ENCODE peak calls at places on chromosomes 7 and 10, in nine cellular contexts. T is AG04450, N is GDM1, S is A172, L is mesothelial cell of epicardium, H is substantia nigra, Y is memory B cell, X is lung microvascular endothelial cell, D is HFFc6. C is an unnamed sample.

GRCh38 chr10:118241229-118242137 is 100.6 kb downstream of the FAM204A start:
- DNase-seq in T (peak; percentile 57), N (peak; percentile 42), S (peak; percentile 68), L (peak; percentile 88), H (no peak), Y (peak; percentile 54), X (peak; percentile 86), D (peak; percentile 65), C (peak; percentile 82)

GRCh38 chr10:8183241-8183704 is 128.8 kb downstream of the GATA3 start:
- DNase-seq in T (no peak), N (no peak), S (peak; percentile 74), L (no peak), H (no peak), Y (no peak), X (no peak), D (no peak), C (no peak)

GRCh38 chr10:100485336-100485735 is 22.5 kb downstream of the WNT8B start:
- DNase-seq in T (no peak), N (no peak), S (no peak), L (no peak), H (no peak), Y (no peak), X (no peak), D (no peak), C (no peak)

GRCh38 chr7:134870156-134870555 is 90.7 kb downstream of the CALD1 start:
- DNase-seq in T (no peak), N (no peak), S (no peak), L (no peak), H (no peak), Y (no peak), X (no peak), D (no peak), C (no peak)

GRCh38 chr10:43781480-43782361 is 133.0 kb upstream of the ZNF32 start:
- DNase-seq in T (no peak), N (no peak), S (peak; percentile 75), L (no peak), H (no peak), Y (no peak), X (no peak), D (peak; percentile 3), C (no peak)

GRCh38 chr10:28541695-28542365 is 8.9 kb downstream of the WAC start:
- DNase-seq in T (no peak), N (no peak), S (no peak), L (no peak), H (no peak), Y (no peak), X (no peak), D (no peak), C (peak; percentile 33)

GRCh38 chr7:122727759-122728158 is 25.0 kb upstream of the RNF148 start:
- DNase-seq in T (no peak), N (no peak), S (no peak), L (no peak), H (no peak), Y (no peak), X (no peak), D (no peak), C (no peak)

GRCh38 chr7:77238703-77239136 is 39.1 kb upstream of the FGL2 start:
- DNase-seq in T (no peak), N (peak; percentile 65), S (no peak), L (no peak), H (no peak), Y (no peak), X (no peak), D (no peak), C (peak; percentile 9)

GRCh38 chr10:47145290-47145934 is 154.6 kb upstream of the GDF10 start:
- DNase-seq in T (no peak), N (no peak), S (no peak), L (no peak), H (no peak), Y (no peak), X (no peak), D (no peak), C (peak; percentile 56)

GRCh38 chr7:48175019-48175418 is 3.8 kb downstream of the ABCA13 start:
- DNase-seq in T (no peak), N (no peak), S (no peak), L (no peak), H (no peak), Y (no peak), X (peak; percentile 22), D (no peak), C (no peak)

GRCh38 chr7:140512317-140513000 is 33.2 kb upstream of the MKRN1 start:
- DNase-seq in T (no peak), N (no peak), S (peak; percentile 3), L (peak; percentile 43), H (no peak), Y (no peak), X (no peak), D (no peak), C (peak; percentile 20)

GRCh38 chr10:33257439-33257838 is 77.0 kb downstream of the NRP1 start:
- DNase-seq in T (no peak), N (no peak), S (no peak), L (no peak), H (no peak), Y (no peak), X (no peak), D (no peak), C (no peak)

GRCh38 chr7:18497082-18497481 is 1.5 kb downstream of the HDAC9 start:
- DNase-seq in T (no peak), N (no peak), S (no peak), L (no peak), H (no peak), Y (no peak), X (no peak), D (no peak), C (no peak)